ENCODE peak calls at places on chromosome 7, in seven cellular contexts. B is fibroblast of the aortic adventitia; T is choroid plexus epithelial cell; F is CD8-positive, alpha-beta T cell; C is CD4-positive, alpha-beta T cell; Y is colonic mucosa; H is tibial nerve. M is an unnamed sample.
A peak's percentile ranks its signal among the peaks of the same experiment; 100 is the strongest.

GRCh38 chr7:23474829-23475578 is 4.7 kb upstream of the IGF2BP3 start:
- DNase-seq in B (peak; percentile 57), T (peak; percentile 29), F (no peak), C (no peak), Y (no peak), H (no peak), M (no peak)

GRCh38 chr7:151382079-151382885 is 27.6 kb downstream of the WDR86 start:
- DNase-seq in B (no peak), T (no peak), F (no peak), C (no peak), Y (no peak), H (no peak), M (no peak)

GRCh38 chr7:7970620-7971307 is 2.2 kb downstream of the GLCCI1 start:
- DNase-seq in B (peak; percentile 26), T (peak; percentile 33), F (no peak), C (no peak), Y (peak; percentile 21), H (no peak), M (no peak)

GRCh38 chr7:69208848-69209247 is 389.4 kb upstream of the AUTS2 start:
- DNase-seq in B (no peak), T (no peak), F (no peak), C (no peak), Y (no peak), H (no peak), M (no peak)

GRCh38 chr7:126803060-126803665 is 449.6 kb downstream of the GRM8 start:
- DNase-seq in B (peak; percentile 77), T (peak; percentile 88), F (peak; percentile 1), C (no peak), Y (peak; percentile 63), H (no peak), M (no peak)

GRCh38 chr7:140342732-140343514 is 55.4 kb downstream of the SLC37A3 start:
- DNase-seq in B (peak; percentile 26), T (peak; percentile 56), F (no peak), C (no peak), Y (peak; percentile 49), H (no peak), M (no peak)

GRCh38 chr7:64907641-64908326 is 4.7 kb downstream of the ZNF273 start:
- DNase-seq in B (peak; percentile 18), T (peak; percentile 27), F (no peak), C (no peak), Y (no peak), H (no peak), M (no peak)

GRCh38 chr7:6642239-6642839 is 5.2 kb downstream of the ZNF316 start:
- DNase-seq in B (no peak), T (no peak), F (no peak), C (no peak), Y (no peak), H (no peak), M (no peak)

GRCh38 chr7:33716581-33717477 is 188.5 kb upstream of the BMPER start:
- DNase-seq in B (peak; percentile 83), T (peak; percentile 85), F (no peak), C (no peak), Y (no peak), H (no peak), M (no peak)

GRCh38 chr7:31000161-31000693 is 36.5 kb downstream of the GHRHR start:
- DNase-seq in B (no peak), T (peak; percentile 46), F (no peak), C (no peak), Y (no peak), H (peak; percentile 24), M (no peak)

GRCh38 chr7:66206116-66206908 is 1.2 kb downstream of the TPST1 start:
- DNase-seq in B (peak; percentile 52), T (no peak), F (no peak), C (no peak), Y (no peak), H (no peak), M (no peak)

GRCh38 chr7:90592036-90592435 is 4.1 kb upstream of the CDK14 start:
- DNase-seq in B (no peak), T (peak; percentile 17), F (no peak), C (no peak), Y (no peak), H (no peak), M (no peak)

GRCh38 chr7:117085275-117085674 is 132.0 kb downstream of the ST7 start:
- DNase-seq in B (no peak), T (no peak), F (no peak), C (no peak), Y (no peak), H (no peak), M (no peak)

GRCh38 chr7:81161459-81162075 is 242.7 kb upstream of the SEMA3C start:
- DNase-seq in B (peak; percentile 93), T (peak; percentile 96), F (no peak), C (no peak), Y (no peak), H (no peak), M (no peak)

GRCh38 chr7:43193905-43194304 is 81.5 kb downstream of the HECW1 start:
- DNase-seq in B (no peak), T (no peak), F (no peak), C (no peak), Y (no peak), H (no peak), M (no peak)

GRCh38 chr7:55056577-55057480 is 38.0 kb downstream of the EGFR start:
- DNase-seq in B (peak; percentile 83), T (peak; percentile 84), F (no peak), C (no peak), Y (no peak), H (peak; percentile 39), M (no peak)

GRCh38 chr7:56074371-56074791 is 10.3 kb downstream of the SUMF2 start:
- DNase-seq in B (peak; percentile 86), T (peak; percentile 88), F (peak; percentile 48), C (peak; percentile 54), Y (peak; percentile 87), H (peak; percentile 71), M (peak; percentile 73)

GRCh38 chr7:140982508-140982907 is 32.2 kb downstream of the MRPS33 start:
- DNase-seq in B (no peak), T (no peak), F (no peak), C (no peak), Y (no peak), H (no peak), M (no peak)

GRCh38 chr7:3480197-3480596 is 179.1 kb downstream of the SDK1 start:
- DNase-seq in B (no peak), T (no peak), F (no peak), C (no peak), Y (no peak), H (no peak), M (no peak)

GRCh38 chr7:3481435-3481834 is 180.4 kb downstream of the SDK1 start:
- DNase-seq in B (no peak), T (no peak), F (no peak), C (no peak), Y (no peak), H (no peak), M (no peak)

DNA sequence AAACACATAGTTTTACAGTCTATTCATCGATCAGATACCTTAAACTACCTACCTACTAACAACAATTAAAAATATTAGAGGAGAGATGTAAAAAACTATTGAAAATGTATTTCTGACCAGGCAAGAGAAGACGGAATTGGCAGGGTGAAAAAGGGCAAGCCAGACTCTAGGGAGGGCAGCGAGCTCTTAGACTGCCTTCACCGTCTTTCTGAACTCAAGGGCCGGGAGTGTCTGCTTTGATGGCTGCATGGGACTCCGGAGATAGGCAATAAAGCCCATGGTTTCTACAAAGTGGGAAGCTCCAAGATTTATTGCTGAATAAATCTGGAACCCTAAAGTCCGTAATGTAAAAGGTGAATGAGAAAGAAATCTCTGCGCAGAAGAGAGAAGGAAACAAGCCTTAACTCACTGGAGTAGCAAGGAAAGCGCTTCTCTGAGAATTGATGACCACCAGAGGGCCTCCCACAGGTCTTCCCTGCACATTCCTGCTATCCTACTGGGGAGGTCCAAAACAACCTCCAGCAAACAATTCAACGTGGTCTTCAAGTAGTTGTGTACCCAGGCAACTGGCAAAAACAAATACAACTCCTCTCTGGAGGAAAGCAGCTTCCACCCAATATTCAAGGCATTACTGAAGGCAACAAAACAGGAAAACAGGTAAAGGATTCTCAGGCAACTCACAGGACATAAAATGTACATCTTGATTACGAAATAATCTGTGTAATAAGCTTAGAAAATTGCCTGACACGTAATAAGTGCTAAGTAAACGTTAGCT is 181.3 kb downstream of the SDK1 start:
- DNase-seq in B (peak; percentile 9), T (peak; percentile 81), F (no peak), C (no peak), Y (no peak), H (no peak), M (no peak)
- TF ChIP-seq CTCF in B (peak; percentile 46), T (peak; percentile 89), F (no peak), C (peak; percentile 40), Y (peak; percentile 41), H (no peak), M (no peak)

GRCh38 chr7:156816943-156817572 is 75.9 kb downstream of the LMBR1 start:
- DNase-seq in B (peak; percentile 57), T (peak; percentile 61), F (no peak), C (no peak), Y (no peak), H (no peak), M (no peak)
- TF ChIP-seq CTCF in B (peak; percentile 45), T (peak; percentile 55), F (peak; percentile 47), C (peak; percentile 56), Y (peak; percentile 13), H (no peak), M (no peak)

DNA sequence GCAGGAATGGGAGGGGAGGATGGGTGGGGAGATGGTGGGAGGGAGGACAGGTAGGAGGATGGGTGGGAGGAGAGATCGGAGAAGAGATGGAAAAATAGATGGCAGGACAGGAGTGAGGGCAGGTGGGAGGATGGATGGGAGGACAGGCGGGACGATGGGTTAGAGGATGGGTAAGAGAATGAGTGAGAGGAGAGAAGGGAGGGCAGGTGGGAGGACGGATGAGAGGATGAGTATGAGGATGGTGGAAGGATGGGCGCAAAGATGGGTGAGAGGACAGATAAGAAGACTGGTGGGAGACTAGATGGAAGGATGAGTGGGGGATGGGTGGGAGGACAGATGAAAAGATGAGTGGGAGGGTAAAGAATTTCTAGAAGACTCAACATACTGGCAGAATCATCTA is 438.6 kb downstream of the PLXNA4 start:
- DNase-seq in B (no peak), T (no peak), F (no peak), C (no peak), Y (no peak), H (no peak), M (no peak)
- TF ChIP-seq CTCF in B (no peak), T (no peak), F (no peak), C (no peak), Y (no peak), H (no peak), M (no peak)

DNA sequence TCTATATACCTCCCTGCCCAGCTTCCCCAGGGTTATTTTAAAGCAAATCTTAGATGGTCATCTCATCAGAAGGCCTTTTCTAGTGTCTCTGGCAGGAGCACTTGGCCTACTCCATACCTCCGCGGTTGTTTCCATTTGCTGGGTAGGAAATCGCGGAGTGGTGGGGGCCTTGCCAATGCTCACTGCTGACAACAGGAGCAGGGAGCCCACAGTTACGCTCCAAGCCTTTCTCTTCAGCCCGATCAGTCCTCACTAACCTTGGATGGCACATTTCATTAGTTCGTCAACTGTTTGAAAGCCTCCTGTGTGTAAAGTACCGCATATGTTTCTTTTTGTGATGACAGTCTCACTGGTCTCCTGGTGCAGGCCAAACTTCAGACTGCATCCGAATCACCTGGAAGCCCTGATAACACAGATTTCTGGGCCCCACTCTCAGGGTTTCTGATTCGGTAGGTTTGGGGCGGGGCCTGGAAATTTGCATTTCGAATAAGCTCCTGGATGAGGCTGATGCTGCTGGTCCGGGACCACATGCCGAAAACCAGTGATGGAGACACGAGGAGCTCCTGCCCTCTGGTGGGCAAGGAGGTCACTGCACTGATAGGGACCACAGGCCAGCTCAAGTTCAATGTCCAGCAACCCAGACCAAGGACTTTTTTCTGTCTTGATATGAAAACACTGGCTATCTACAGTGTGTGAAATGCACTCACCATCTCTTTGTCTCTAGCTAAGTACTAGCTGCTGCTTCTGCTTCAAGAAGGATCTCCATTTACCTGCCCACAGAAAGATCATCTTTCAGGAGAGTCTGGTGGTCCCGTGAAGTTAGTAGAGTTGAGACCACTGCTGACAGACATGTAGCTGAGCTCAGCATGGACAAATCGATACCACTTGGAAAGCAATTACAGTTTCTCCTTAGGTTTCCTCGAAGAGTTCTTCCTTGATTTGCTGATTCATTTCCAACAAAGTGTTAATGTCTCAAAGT is 14.0 kb downstream of the LRGUK start:
- DNase-seq in B (peak; percentile 64), T (peak; percentile 70), F (peak; percentile 24), C (peak; percentile 28), Y (peak; percentile 62), H (peak; percentile 51), M (peak; percentile 60)
- TF ChIP-seq CTCF in B (peak; percentile 95), T (peak; percentile 92), F (peak; percentile 68), C (peak; percentile 84), Y (peak; percentile 76), H (peak; percentile 75), M (peak; percentile 68)

M was measured in omental fat pad.